ENCODE peak calls at places on chromosome 13, in eight cellular contexts. One of them, this sample, is unnamed.

GRCh38 chr13:101449971-101450748 is 2.3 kb upstream of the ITGBL1 start:
- DNase-seq in uterus: no peak
- DNase-seq in PC-3: peak; percentile 93
- DNase-seq in substantia nigra: no peak
- DNase-seq in SJSA1: no peak
- DNase-seq in esophagus muscularis mucosa: no peak
- DNase-seq in AG04450: peak; percentile 65
- DNase-seq in breast epithelium: no peak
- DNase-seq in this sample: no peak

GRCh38 chr13:21674271-21675009 is 3.6 kb downstream of the FGF9 start:
- DNase-seq in uterus: no peak
- DNase-seq in PC-3: no peak
- DNase-seq in substantia nigra: no peak
- DNase-seq in SJSA1: no peak
- DNase-seq in esophagus muscularis mucosa: peak; percentile 89
- DNase-seq in AG04450: no peak
- DNase-seq in breast epithelium: no peak
- DNase-seq in this sample: no peak

GRCh38 chr13:41231786-41232185 is 31.6 kb downstream of the MTRF1 start:
- DNase-seq in uterus: no peak
- DNase-seq in PC-3: no peak
- DNase-seq in substantia nigra: no peak
- DNase-seq in SJSA1: no peak
- DNase-seq in esophagus muscularis mucosa: no peak
- DNase-seq in AG04450: no peak
- DNase-seq in breast epithelium: no peak
- DNase-seq in this sample: no peak

GRCh38 chr13:21060063-21060826 is 1.1 kb downstream of the LATS2 start:
- DNase-seq in uterus: peak; percentile 64
- DNase-seq in PC-3: peak; percentile 33
- DNase-seq in substantia nigra: no peak
- DNase-seq in SJSA1: peak; percentile 48
- DNase-seq in esophagus muscularis mucosa: no peak
- DNase-seq in AG04450: no peak
- DNase-seq in breast epithelium: no peak
- DNase-seq in this sample: no peak

GRCh38 chr13:30711375-30711774 is 24.0 kb upstream of the ALOX5AP start:
- DNase-seq in uterus: no peak
- DNase-seq in PC-3: peak; percentile 30
- DNase-seq in substantia nigra: no peak
- DNase-seq in SJSA1: no peak
- DNase-seq in esophagus muscularis mucosa: no peak
- DNase-seq in AG04450: peak; percentile 29
- DNase-seq in breast epithelium: no peak
- DNase-seq in this sample: no peak

GRCh38 chr13:108249150-108249549 is 20.4 kb upstream of the TNFSF13B start:
- DNase-seq in uterus: no peak
- DNase-seq in PC-3: no peak
- DNase-seq in substantia nigra: no peak
- DNase-seq in SJSA1: no peak
- DNase-seq in esophagus muscularis mucosa: no peak
- DNase-seq in AG04450: no peak
- DNase-seq in breast epithelium: no peak
- DNase-seq in this sample: no peak

GRCh38 chr13:101572456-101572855 is 120.0 kb downstream of the ITGBL1 start:
- DNase-seq in uterus: no peak
- DNase-seq in PC-3: no peak
- DNase-seq in substantia nigra: no peak
- DNase-seq in SJSA1: no peak
- DNase-seq in esophagus muscularis mucosa: no peak
- DNase-seq in AG04450: no peak
- DNase-seq in breast epithelium: no peak
- DNase-seq in this sample: no peak

GRCh38 chr13:77836423-77836822 is 82.2 kb downstream of the EDNRB start:
- DNase-seq in uterus: no peak
- DNase-seq in PC-3: no peak
- DNase-seq in substantia nigra: no peak
- DNase-seq in SJSA1: no peak
- DNase-seq in esophagus muscularis mucosa: no peak
- DNase-seq in AG04450: no peak
- DNase-seq in breast epithelium: no peak
- DNase-seq in this sample: no peak

GRCh38 chr13:38535271-38535670 is 151.6 kb upstream of the FREM2 start:
- DNase-seq in uterus: no peak
- DNase-seq in PC-3: no peak
- DNase-seq in substantia nigra: no peak
- DNase-seq in SJSA1: no peak
- DNase-seq in esophagus muscularis mucosa: no peak
- DNase-seq in AG04450: no peak
- DNase-seq in breast epithelium: no peak
- DNase-seq in this sample: no peak

GRCh38 chr13:59701261-59701660 is 462.5 kb downstream of the DIAPH3 start:
- DNase-seq in uterus: no peak
- DNase-seq in PC-3: no peak
- DNase-seq in substantia nigra: no peak
- DNase-seq in SJSA1: no peak
- DNase-seq in esophagus muscularis mucosa: no peak
- DNase-seq in AG04450: no peak
- DNase-seq in breast epithelium: no peak
- DNase-seq in this sample: no peak

GRCh38 chr13:32025730-32026129 is 5.8 kb upstream of the FRY start:
- DNase-seq in uterus: no peak
- DNase-seq in PC-3: no peak
- DNase-seq in substantia nigra: no peak
- DNase-seq in SJSA1: no peak
- DNase-seq in esophagus muscularis mucosa: no peak
- DNase-seq in AG04450: no peak
- DNase-seq in breast epithelium: no peak
- DNase-seq in this sample: no peak

GRCh38 chr13:95156208-95156607 is 145.0 kb downstream of the ABCC4 start:
- DNase-seq in uterus: no peak
- DNase-seq in PC-3: peak; percentile 56
- DNase-seq in substantia nigra: no peak
- DNase-seq in SJSA1: no peak
- DNase-seq in esophagus muscularis mucosa: no peak
- DNase-seq in AG04450: no peak
- DNase-seq in breast epithelium: no peak
- DNase-seq in this sample: no peak

GRCh38 chr13:61183670-61184069 is 232.0 kb downstream of the PCDH20 start:
- DNase-seq in uterus: no peak
- DNase-seq in PC-3: no peak
- DNase-seq in substantia nigra: no peak
- DNase-seq in SJSA1: no peak
- DNase-seq in esophagus muscularis mucosa: no peak
- DNase-seq in AG04450: no peak
- DNase-seq in breast epithelium: no peak
- DNase-seq in this sample: no peak
- H3K27ac ChIP-seq in uterus: no peak overlapping the region
- H3K27ac ChIP-seq in PC-3: no peak overlapping the region
- H3K27ac ChIP-seq in substantia nigra: no peak overlapping the region
- H3K27ac ChIP-seq in SJSA1: no peak overlapping the region
- H3K27ac ChIP-seq in esophagus muscularis mucosa: no peak overlapping the region
- H3K27ac ChIP-seq in AG04450: no peak overlapping the region
- H3K27ac ChIP-seq in breast epithelium: no peak overlapping the region
- H3K27ac ChIP-seq in this sample: no peak overlapping the region

GRCh38 chr13:51739403-51740112 is 64.4 kb downstream of the DHRS12 start:
- DNase-seq in uterus: peak; percentile 72
- DNase-seq in PC-3: no peak
- DNase-seq in substantia nigra: no peak
- DNase-seq in SJSA1: no peak
- DNase-seq in esophagus muscularis mucosa: no peak
- DNase-seq in AG04450: no peak
- DNase-seq in breast epithelium: no peak
- DNase-seq in this sample: no peak
- H3K27ac ChIP-seq in uterus: peak overlapping the region; percentile 79
- H3K27ac ChIP-seq in PC-3: no peak overlapping the region
- H3K27ac ChIP-seq in substantia nigra: no peak overlapping the region
- H3K27ac ChIP-seq in SJSA1: no peak overlapping the region
- H3K27ac ChIP-seq in esophagus muscularis mucosa: peak overlapping the region; percentile 62
- H3K27ac ChIP-seq in AG04450: no peak overlapping the region
- H3K27ac ChIP-seq in breast epithelium: peak overlapping the region; percentile 90
- H3K27ac ChIP-seq in this sample: no peak overlapping the region

DNA sequence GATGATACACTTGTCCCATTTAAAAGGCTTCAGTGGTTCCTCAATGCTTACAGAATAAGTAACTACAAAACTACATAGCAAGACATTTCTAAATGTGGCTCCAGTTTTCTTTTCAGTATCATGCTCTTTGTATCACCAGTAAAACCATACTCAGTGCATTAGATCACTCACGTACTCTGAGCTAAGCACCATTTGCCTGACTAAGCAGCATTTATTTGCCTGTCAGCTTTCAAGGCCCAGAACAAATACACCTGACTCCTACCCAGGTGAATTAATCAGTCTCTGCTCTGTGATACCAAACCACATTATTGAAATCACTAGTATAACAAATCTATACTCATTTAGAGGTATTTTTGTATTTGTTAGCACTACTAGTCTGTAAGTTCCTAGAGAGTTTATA is 47.4 kb upstream of the PCDH20 start:
- DNase-seq in uterus: no peak
- DNase-seq in PC-3: no peak
- DNase-seq in substantia nigra: no peak
- DNase-seq in SJSA1: no peak
- DNase-seq in esophagus muscularis mucosa: no peak
- DNase-seq in AG04450: no peak
- DNase-seq in breast epithelium: no peak
- DNase-seq in this sample: no peak
- H3K27ac ChIP-seq in uterus: no peak overlapping the region
- H3K27ac ChIP-seq in PC-3: no peak overlapping the region
- H3K27ac ChIP-seq in substantia nigra: no peak overlapping the region
- H3K27ac ChIP-seq in SJSA1: no peak overlapping the region
- H3K27ac ChIP-seq in esophagus muscularis mucosa: no peak overlapping the region
- H3K27ac ChIP-seq in AG04450: no peak overlapping the region
- H3K27ac ChIP-seq in breast epithelium: no peak overlapping the region
- H3K27ac ChIP-seq in this sample: no peak overlapping the region

GRCh38 chr13:73338389-73338788 is 279.6 kb downstream of the KLF5 start:
- DNase-seq in uterus: no peak
- DNase-seq in PC-3: no peak
- DNase-seq in substantia nigra: no peak
- DNase-seq in SJSA1: no peak
- DNase-seq in esophagus muscularis mucosa: no peak
- DNase-seq in AG04450: no peak
- DNase-seq in breast epithelium: no peak
- DNase-seq in this sample: no peak

GRCh38 chr13:73337511-73337910 is 278.7 kb downstream of the KLF5 start:
- DNase-seq in uterus: no peak
- DNase-seq in PC-3: no peak
- DNase-seq in substantia nigra: no peak
- DNase-seq in SJSA1: no peak
- DNase-seq in esophagus muscularis mucosa: no peak
- DNase-seq in AG04450: no peak
- DNase-seq in breast epithelium: no peak
- DNase-seq in this sample: no peak

GRCh38 chr13:73339086-73339485 is 280.3 kb downstream of the KLF5 start:
- DNase-seq in uterus: no peak
- DNase-seq in PC-3: no peak
- DNase-seq in substantia nigra: no peak
- DNase-seq in SJSA1: no peak
- DNase-seq in esophagus muscularis mucosa: no peak
- DNase-seq in AG04450: no peak
- DNase-seq in breast epithelium: no peak
- DNase-seq in this sample: no peak

GRCh38 chr13:73340069-73340468 is 281.3 kb downstream of the KLF5 start:
- DNase-seq in uterus: no peak
- DNase-seq in PC-3: peak; percentile 25
- DNase-seq in substantia nigra: no peak
- DNase-seq in SJSA1: no peak
- DNase-seq in esophagus muscularis mucosa: no peak
- DNase-seq in AG04450: no peak
- DNase-seq in breast epithelium: no peak
- DNase-seq in this sample: no peak

DNA sequence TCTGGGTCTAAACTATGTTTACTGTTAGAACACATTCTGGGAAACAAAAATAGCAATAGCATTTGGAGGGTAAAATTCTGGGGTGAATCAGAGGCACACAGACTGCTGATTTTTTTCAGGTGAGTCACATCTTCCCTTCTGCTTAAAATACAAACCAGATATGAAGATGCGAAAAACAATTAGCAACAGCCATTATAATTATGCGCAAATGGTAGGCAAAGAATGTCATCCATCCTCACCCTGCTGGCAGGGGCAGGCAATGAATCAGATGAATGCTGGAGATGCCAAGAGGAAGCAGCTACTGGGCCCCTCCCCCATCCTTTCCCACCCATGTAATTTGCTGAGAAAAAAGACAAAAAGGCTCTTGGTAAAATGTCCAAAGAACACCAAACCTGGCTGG is 282.9 kb downstream of the KLF5 start:
- DNase-seq in uterus: no peak
- DNase-seq in PC-3: peak; percentile 46
- DNase-seq in substantia nigra: no peak
- DNase-seq in SJSA1: no peak
- DNase-seq in esophagus muscularis mucosa: no peak
- DNase-seq in AG04450: no peak
- DNase-seq in breast epithelium: no peak
- DNase-seq in this sample: no peak
- H3K27ac ChIP-seq in uterus: no peak overlapping the region
- H3K27ac ChIP-seq in PC-3: peak overlapping the region; percentile 34
- H3K27ac ChIP-seq in substantia nigra: no peak overlapping the region
- H3K27ac ChIP-seq in SJSA1: no peak overlapping the region
- H3K27ac ChIP-seq in esophagus muscularis mucosa: no peak overlapping the region
- H3K27ac ChIP-seq in AG04450: no peak overlapping the region
- H3K27ac ChIP-seq in breast epithelium: no peak overlapping the region
- H3K27ac ChIP-seq in this sample: no peak overlapping the region

GRCh38 chr13:65936249-65936648 is 1293.9 kb downstream of the PCDH9 start:
- DNase-seq in uterus: no peak
- DNase-seq in PC-3: no peak
- DNase-seq in substantia nigra: no peak
- DNase-seq in SJSA1: no peak
- DNase-seq in esophagus muscularis mucosa: no peak
- DNase-seq in AG04450: no peak
- DNase-seq in breast epithelium: no peak
- DNase-seq in this sample: no peak
- H3K27ac ChIP-seq in uterus: no peak overlapping the region
- H3K27ac ChIP-seq in PC-3: no peak overlapping the region
- H3K27ac ChIP-seq in substantia nigra: no peak overlapping the region
- H3K27ac ChIP-seq in SJSA1: no peak overlapping the region
- H3K27ac ChIP-seq in esophagus muscularis mucosa: no peak overlapping the region
- H3K27ac ChIP-seq in AG04450: no peak overlapping the region
- H3K27ac ChIP-seq in breast epithelium: no peak overlapping the region
- H3K27ac ChIP-seq in this sample: no peak overlapping the region